ENCODE peak calls at places on chromosome X, in ten cellular contexts. One of them, this sample, is unnamed.

GRCh38 chrX:12225073-12225472 is 86.8 kb downstream of the FRMPD4 start:
- DNase-seq in ureter: no peak
- DNase-seq in NCI-H2227 treated with DMSO at 0.1 percent for 48 hours: no peak
- DNase-seq in stimulated activated CD4-positive, alpha-beta T cell treated with anti-CD3 and anti-CD28 coated beads, Interleukin-1b, Interleukin-23, amount 100 ng/mL, for 24 hours: no peak
- DNase-seq in effector CD4-positive, alpha-beta T cell: no peak
- DNase-seq in lower leg skin: no peak
- DNase-seq in tibial artery: no peak
- DNase-seq in AG20443: no peak
- DNase-seq in dorsolateral prefrontal cortex: no peak
- DNase-seq in HT1080: no peak
- DNase-seq in this sample: no peak

GRCh38 chrX:132219343-132219768 is at the start of gene RAP2C:
- DNase-seq in ureter: peak
- DNase-seq in effector CD4-positive, alpha-beta T cell: peak
- DNase-seq in stimulated activated CD4-positive, alpha-beta T cell treated with anti-CD3 and anti-CD28 coated beads, Interleukin-1b, Interleukin-23, amount 100 ng/mL, for 24 hours: no peak
- DNase-seq in tibial artery: peak
- DNase-seq in HT1080: peak
- DNase-seq in AG20443: peak
- DNase-seq in dorsolateral prefrontal cortex: peak
- DNase-seq in NCI-H2227 treated with DMSO at 0.1 percent for 48 hours: peak
- DNase-seq in lower leg skin: peak
- DNase-seq in this sample: peak

GRCh38 chrX:110699109-110699508 is 96.5 kb downstream of the CHRDL1 start:
- DNase-seq in ureter: no peak
- DNase-seq in AG20443: peak
- DNase-seq in lower leg skin: no peak
- DNase-seq in NCI-H2227 treated with DMSO at 0.1 percent for 48 hours: no peak
- DNase-seq in tibial artery: peak
- DNase-seq in stimulated activated CD4-positive, alpha-beta T cell treated with anti-CD3 and anti-CD28 coated beads, Interleukin-1b, Interleukin-23, amount 100 ng/mL, for 24 hours: no peak
- DNase-seq in HT1080: peak
- DNase-seq in dorsolateral prefrontal cortex: no peak
- DNase-seq in effector CD4-positive, alpha-beta T cell: no peak
- DNase-seq in this sample: no peak

GRCh38 chrX:10160221-10160620 is 3.4 kb downstream of the CLCN4 start:
- DNase-seq in effector CD4-positive, alpha-beta T cell: no peak
- DNase-seq in HT1080: no peak
- DNase-seq in ureter: no peak
- DNase-seq in stimulated activated CD4-positive, alpha-beta T cell treated with anti-CD3 and anti-CD28 coated beads, Interleukin-1b, Interleukin-23, amount 100 ng/mL, for 24 hours: no peak
- DNase-seq in dorsolateral prefrontal cortex: no peak
- DNase-seq in lower leg skin: no peak
- DNase-seq in tibial artery: no peak
- DNase-seq in NCI-H2227 treated with DMSO at 0.1 percent for 48 hours: no peak
- DNase-seq in AG20443: no peak
- DNase-seq in this sample: no peak

GRCh38 chrX:147550217-147550616 is 361.5 kb upstream of the FMR1 start:
- DNase-seq in dorsolateral prefrontal cortex: no peak
- DNase-seq in stimulated activated CD4-positive, alpha-beta T cell treated with anti-CD3 and anti-CD28 coated beads, Interleukin-1b, Interleukin-23, amount 100 ng/mL, for 24 hours: no peak
- DNase-seq in AG20443: peak
- DNase-seq in NCI-H2227 treated with DMSO at 0.1 percent for 48 hours: no peak
- DNase-seq in lower leg skin: no peak
- DNase-seq in HT1080: peak
- DNase-seq in ureter: no peak
- DNase-seq in tibial artery: no peak
- DNase-seq in effector CD4-positive, alpha-beta T cell: no peak
- DNase-seq in this sample: no peak

GRCh38 chrX:3743821-3744439 is 30.5 kb upstream of the PRKX start:
- DNase-seq in lower leg skin: no peak
- DNase-seq in NCI-H2227 treated with DMSO at 0.1 percent for 48 hours: no peak
- DNase-seq in stimulated activated CD4-positive, alpha-beta T cell treated with anti-CD3 and anti-CD28 coated beads, Interleukin-1b, Interleukin-23, amount 100 ng/mL, for 24 hours: peak
- DNase-seq in effector CD4-positive, alpha-beta T cell: peak
- DNase-seq in ureter: no peak
- DNase-seq in AG20443: no peak
- DNase-seq in tibial artery: no peak
- DNase-seq in dorsolateral prefrontal cortex: no peak
- DNase-seq in HT1080: no peak
- DNase-seq in this sample: no peak

GRCh38 chrX:7389576-7389975 is 241.6 kb upstream of the PUDP start:
- DNase-seq in NCI-H2227 treated with DMSO at 0.1 percent for 48 hours: no peak
- DNase-seq in lower leg skin: no peak
- DNase-seq in ureter: no peak
- DNase-seq in AG20443: no peak
- DNase-seq in stimulated activated CD4-positive, alpha-beta T cell treated with anti-CD3 and anti-CD28 coated beads, Interleukin-1b, Interleukin-23, amount 100 ng/mL, for 24 hours: no peak
- DNase-seq in HT1080: no peak
- DNase-seq in tibial artery: no peak
- DNase-seq in effector CD4-positive, alpha-beta T cell: no peak
- DNase-seq in dorsolateral prefrontal cortex: no peak
- DNase-seq in this sample: no peak

GRCh38 chrX:107602694-107603239 is 25.5 kb upstream of the PRPS1 start:
- DNase-seq in AG20443: no peak
- DNase-seq in effector CD4-positive, alpha-beta T cell: no peak
- DNase-seq in HT1080: no peak
- DNase-seq in stimulated activated CD4-positive, alpha-beta T cell treated with anti-CD3 and anti-CD28 coated beads, Interleukin-1b, Interleukin-23, amount 100 ng/mL, for 24 hours: no peak
- DNase-seq in NCI-H2227 treated with DMSO at 0.1 percent for 48 hours: no peak
- DNase-seq in ureter: no peak
- DNase-seq in dorsolateral prefrontal cortex: no peak
- DNase-seq in tibial artery: no peak
- DNase-seq in lower leg skin: no peak
- DNase-seq in this sample: no peak

GRCh38 chrX:75061701-75062100 is 94.4 kb downstream of the ABCB7 start:
- DNase-seq in NCI-H2227 treated with DMSO at 0.1 percent for 48 hours: no peak
- DNase-seq in AG20443: no peak
- DNase-seq in lower leg skin: no peak
- DNase-seq in HT1080: no peak
- DNase-seq in ureter: no peak
- DNase-seq in stimulated activated CD4-positive, alpha-beta T cell treated with anti-CD3 and anti-CD28 coated beads, Interleukin-1b, Interleukin-23, amount 100 ng/mL, for 24 hours: no peak
- DNase-seq in effector CD4-positive, alpha-beta T cell: no peak
- DNase-seq in tibial artery: no peak
- DNase-seq in dorsolateral prefrontal cortex: no peak
- DNase-seq in this sample: no peak

GRCh38 chrX:82320554-82320953 is 1118.7 kb downstream of the SH3BGRL start:
- DNase-seq in HT1080: no peak
- DNase-seq in lower leg skin: no peak
- DNase-seq in stimulated activated CD4-positive, alpha-beta T cell treated with anti-CD3 and anti-CD28 coated beads, Interleukin-1b, Interleukin-23, amount 100 ng/mL, for 24 hours: no peak
- DNase-seq in effector CD4-positive, alpha-beta T cell: no peak
- DNase-seq in NCI-H2227 treated with DMSO at 0.1 percent for 48 hours: no peak
- DNase-seq in ureter: no peak
- DNase-seq in dorsolateral prefrontal cortex: no peak
- DNase-seq in tibial artery: no peak
- DNase-seq in AG20443: no peak
- DNase-seq in this sample: no peak

GRCh38 chrX:12372111-12372510 is 233.8 kb downstream of the FRMPD4 start:
- DNase-seq in dorsolateral prefrontal cortex: no peak
- DNase-seq in tibial artery: no peak
- DNase-seq in lower leg skin: no peak
- DNase-seq in AG20443: peak
- DNase-seq in effector CD4-positive, alpha-beta T cell: no peak
- DNase-seq in NCI-H2227 treated with DMSO at 0.1 percent for 48 hours: no peak
- DNase-seq in stimulated activated CD4-positive, alpha-beta T cell treated with anti-CD3 and anti-CD28 coated beads, Interleukin-1b, Interleukin-23, amount 100 ng/mL, for 24 hours: no peak
- DNase-seq in HT1080: no peak
- DNase-seq in ureter: no peak
- DNase-seq in this sample: no peak